ENCODE peak calls at places on chromosomes 4 and X, in four cellular contexts. U is bronchial epithelial cell, R is BE2C, D is hepatocyte. B is an unnamed sample. For H3K36me3, the result is how much of the 10 kb centered on the place peaks cover.

GRCh38 chr4:7651461-7651921 is 216.8 kb upstream of the PSAPL1 start:
- DNase-seq in D (peak), R (peak), U (peak), B (peak)

GRCh38 chr4:15525080-15525479 is 55.4 kb downstream of the CC2D2A start:
- DNase-seq in R (no peak), D (peak), U (peak), B (no peak)

GRCh38 chr4:189613202-189613601 is 327.5 kb upstream of the FRG1 start:
- DNase-seq in R (no peak), D (peak), U (peak), B (no peak)

GRCh38 chr4:90127706-90128345 is 632 bp downstream of the CCSER1 start:
- DNase-seq in D (peak), R (peak), U (no peak), B (no peak)

GRCh38 chrX:154123241-154124219 is 20.5 kb upstream of the OPN1LW start:
- DNase-seq in D (peak), U (peak), R (peak), B (peak)

GRCh38 chr4:156578005-156578404 is 393.6 kb downstream of the PDGFC start:
- DNase-seq in R (no peak), D (no peak), U (no peak), B (no peak)

GRCh38 chrX:50903387-50904027 is 7.0 kb upstream of the BMP15 start:
- DNase-seq in D (peak), R (peak), U (peak), B (peak)

GRCh38 chr4:5954056-5954760 is 61.3 kb upstream of the CRMP1 start:
- DNase-seq in D (no peak), R (peak), U (no peak), B (no peak)

GRCh38 chr4:170145120-170145519 is 55.4 kb upstream of the AADAT start:
- DNase-seq in U (no peak), R (no peak), D (no peak), B (no peak)

GRCh38 chrX:96684339-96685204 is at the start of gene DIAPH2:
- DNase-seq in R (peak), D (peak), U (peak), B (peak)

GRCh38 chr4:118351851-118352827 is 664 bp downstream of the PRSS12 start:
- DNase-seq in R (peak), U (no peak), D (peak), B (peak)

GRCh38 chr4:186144596-186145569 is 40.4 kb downstream of the FAM149A start:
- DNase-seq in R (peak), D (peak), U (peak), B (peak)

GRCh38 chrX:49066278-49066677 is 7.5 kb downstream of the CCDC120 start:
- DNase-seq in R (no peak), D (no peak), U (no peak), B (no peak)

GRCh38 chrX:120755066-120755846 is 120.4 kb downstream of the CT47B1 start:
- DNase-seq in R (no peak), D (peak), U (no peak), B (no peak)

GRCh38 chr4:148062301-148062950 is 330.5 kb downstream of the ARHGAP10 start:
- DNase-seq in D (no peak), U (no peak), R (no peak), B (no peak)

GRCh38 chrX:57951666-57952319 is 41.5 kb upstream of the ZXDA start:
- DNase-seq in R (no peak), D (no peak), U (no peak), B (no peak)

GRCh38 chrX:139538907-139539593 is 8.5 kb downstream of the F9 start:
- DNase-seq in U (no peak), R (no peak), D (no peak), B (no peak)

GRCh38 chr4:10100734-10101216 is 15.8 kb downstream of the WDR1 start:
- DNase-seq in U (peak), R (no peak), D (no peak), B (no peak)

GRCh38 chr4:10099521-10100325 is 16.9 kb downstream of the WDR1 start:
- DNase-seq in D (no peak), U (no peak), R (no peak), B (no peak)

GRCh38 chr4:10102193-10102980 is 14.2 kb downstream of the WDR1 start:
- DNase-seq in U (no peak), D (no peak), R (no peak), B (no peak)

GRCh38 chr4:10102981-10103330 is 13.6 kb downstream of the WDR1 start:
- DNase-seq in U (no peak), D (no peak), R (no peak), B (no peak)

GRCh38 chr4:10101559-10102192 is 14.9 kb downstream of the WDR1 start:
- DNase-seq in D (no peak), R (no peak), U (no peak), B (no peak)
- H3K36me3 ChIP-seq in D (under half), R (under half), U (under half), B (half or more)

DNA sequence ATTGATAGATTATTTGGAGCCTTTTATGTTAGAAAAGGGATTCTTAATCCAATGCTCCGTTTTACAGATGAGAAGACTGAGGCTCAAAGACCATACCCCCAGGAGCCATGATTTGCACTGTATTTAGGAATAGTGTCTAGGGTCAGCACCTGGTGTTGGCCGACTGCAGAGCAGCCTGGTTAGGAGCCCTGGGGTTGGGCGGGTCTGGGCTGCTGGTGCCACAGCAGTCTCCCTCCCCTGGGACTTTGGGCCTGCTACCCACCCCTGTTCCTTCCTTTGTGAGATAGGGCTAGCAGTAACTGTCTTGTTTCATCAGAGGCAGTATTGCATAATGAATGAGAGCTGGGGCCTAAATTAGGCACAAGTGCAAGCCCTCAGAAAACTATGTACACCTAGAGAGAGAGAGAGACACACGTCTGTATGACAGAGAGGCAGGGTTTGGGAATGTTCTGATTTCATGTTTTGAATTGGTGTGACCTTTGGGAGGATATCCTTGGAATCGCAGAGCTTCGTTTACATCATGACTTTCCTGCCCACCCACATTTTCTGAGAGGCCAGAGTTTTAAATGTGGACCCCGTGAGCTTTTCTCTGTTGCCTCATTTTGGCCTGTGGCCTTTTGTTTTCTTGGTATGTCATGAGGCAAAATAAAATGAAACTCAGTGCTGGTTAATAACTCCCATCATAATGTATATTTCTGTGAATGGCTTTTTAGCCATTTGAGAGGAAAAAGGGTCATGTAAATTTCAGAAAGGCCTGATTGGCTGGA is 111.8 kb downstream of the PTTG2 start:
- DNase-seq in R (peak), D (no peak), U (peak), B (no peak)
- TF ChIP-seq CTCF in R (no peak), D (no peak), U (no peak), B (no peak)

DNA sequence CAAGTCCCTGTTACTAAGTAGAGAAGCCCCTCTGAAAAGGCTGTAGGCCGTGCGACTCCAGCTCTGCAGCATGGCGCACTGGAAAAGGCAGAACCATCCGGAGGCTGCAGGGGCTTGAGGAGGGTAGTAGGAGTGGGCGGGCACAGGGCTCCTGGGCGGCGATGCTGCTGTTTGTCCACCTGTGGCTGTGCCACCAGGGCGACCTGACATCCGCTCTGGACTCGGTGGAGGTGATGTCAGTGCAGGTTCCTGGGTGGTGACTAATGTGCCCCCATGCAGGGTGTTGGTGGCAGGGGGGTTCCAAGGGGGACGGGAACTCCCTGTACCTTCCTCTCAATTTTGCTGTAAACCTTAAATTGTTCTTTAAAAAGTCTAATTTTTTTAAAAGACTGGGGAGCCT is 58.3 kb downstream of the PCGF3 start:
- DNase-seq in D (no peak), U (no peak), R (no peak), B (no peak)
- H3K36me3 ChIP-seq in D (under half), U (under half), R (half or more), B (under half)

GRCh38 chrX:78693547-78693946 is 34.4 kb upstream of the RTL3 start:
- DNase-seq in R (no peak), U (no peak), D (no peak), B (no peak)

GRCh38 chrX:78687586-78687985 is 28.5 kb upstream of the RTL3 start:
- DNase-seq in U (no peak), D (no peak), R (no peak), B (no peak)
- TF ChIP-seq CTCF in U (no peak), D (no peak), R (no peak), B (no peak)